ENCODE peak calls at places on chromosomes 7 and 10, in nine cellular contexts. One of them, this sample, is unnamed.

GRCh38 chr10:47020491-47020890 is 109.3 kb downstream of the PTPN20 start:
- DNase-seq in psoas muscle: no peak
- DNase-seq in left ventricle myocardium superior: no peak
- DNase-seq in stimulated activated CD4-positive, alpha-beta T cell treated with anti-CD3 and anti-CD28 coated beads, Interleukin-2, amount 100 ng/mL, for 24 hours: no peak
- DNase-seq in CD8-positive, alpha-beta memory T cell: no peak
- DNase-seq in HL-60: no peak
- DNase-seq in Panc1: no peak
- DNase-seq in GM12865: no peak
- DNase-seq in NCI-H2107: no peak
- DNase-seq in this sample: no peak

GRCh38 chr10:101065479-101066145 is 3.8 kb downstream of the KAZALD1 start:
- DNase-seq in psoas muscle: no peak
- DNase-seq in left ventricle myocardium superior: no peak
- DNase-seq in stimulated activated CD4-positive, alpha-beta T cell treated with anti-CD3 and anti-CD28 coated beads, Interleukin-2, amount 100 ng/mL, for 24 hours: no peak
- DNase-seq in CD8-positive, alpha-beta memory T cell: no peak
- DNase-seq in HL-60: no peak
- DNase-seq in Panc1: no peak
- DNase-seq in GM12865: no peak
- DNase-seq in NCI-H2107: no peak
- DNase-seq in this sample: no peak

GRCh38 chr7:155701972-155702544 is 57.6 kb downstream of the RBM33 start:
- DNase-seq in psoas muscle: no peak
- DNase-seq in left ventricle myocardium superior: no peak
- DNase-seq in stimulated activated CD4-positive, alpha-beta T cell treated with anti-CD3 and anti-CD28 coated beads, Interleukin-2, amount 100 ng/mL, for 24 hours: no peak
- DNase-seq in CD8-positive, alpha-beta memory T cell: no peak
- DNase-seq in HL-60: no peak
- DNase-seq in Panc1: no peak
- DNase-seq in GM12865: no peak
- DNase-seq in NCI-H2107: no peak
- DNase-seq in this sample: no peak

GRCh38 chr7:44278451-44279161 is 46.8 kb downstream of the CAMK2B start:
- DNase-seq in psoas muscle: peak
- DNase-seq in left ventricle myocardium superior: peak
- DNase-seq in stimulated activated CD4-positive, alpha-beta T cell treated with anti-CD3 and anti-CD28 coated beads, Interleukin-2, amount 100 ng/mL, for 24 hours: no peak
- DNase-seq in CD8-positive, alpha-beta memory T cell: no peak
- DNase-seq in HL-60: no peak
- DNase-seq in Panc1: no peak
- DNase-seq in GM12865: no peak
- DNase-seq in NCI-H2107: no peak
- DNase-seq in this sample: no peak

GRCh38 chr7:78197447-78197846 is 398.9 kb downstream of the PHTF2 start:
- DNase-seq in psoas muscle: no peak
- DNase-seq in left ventricle myocardium superior: no peak
- DNase-seq in stimulated activated CD4-positive, alpha-beta T cell treated with anti-CD3 and anti-CD28 coated beads, Interleukin-2, amount 100 ng/mL, for 24 hours: no peak
- DNase-seq in CD8-positive, alpha-beta memory T cell: no peak
- DNase-seq in HL-60: no peak
- DNase-seq in Panc1: no peak
- DNase-seq in GM12865: no peak
- DNase-seq in NCI-H2107: no peak
- DNase-seq in this sample: no peak

GRCh38 chr10:49594594-49594993 is 15.5 kb upstream of the SLC18A3 start:
- DNase-seq in psoas muscle: no peak
- DNase-seq in left ventricle myocardium superior: no peak
- DNase-seq in stimulated activated CD4-positive, alpha-beta T cell treated with anti-CD3 and anti-CD28 coated beads, Interleukin-2, amount 100 ng/mL, for 24 hours: peak
- DNase-seq in CD8-positive, alpha-beta memory T cell: no peak
- DNase-seq in HL-60: peak
- DNase-seq in Panc1: peak
- DNase-seq in GM12865: peak
- DNase-seq in NCI-H2107: peak
- DNase-seq in this sample: peak

GRCh38 chr7:129990403-129991192 is 37.8 kb upstream of the UBE2H start:
- DNase-seq in psoas muscle: no peak
- DNase-seq in left ventricle myocardium superior: no peak
- DNase-seq in stimulated activated CD4-positive, alpha-beta T cell treated with anti-CD3 and anti-CD28 coated beads, Interleukin-2, amount 100 ng/mL, for 24 hours: no peak
- DNase-seq in CD8-positive, alpha-beta memory T cell: no peak
- DNase-seq in HL-60: no peak
- DNase-seq in Panc1: no peak
- DNase-seq in GM12865: no peak
- DNase-seq in NCI-H2107: no peak
- DNase-seq in this sample: no peak

GRCh38 chr10:85635650-85636049 is 730.9 kb downstream of the GRID1 start:
- DNase-seq in psoas muscle: no peak
- DNase-seq in left ventricle myocardium superior: no peak
- DNase-seq in stimulated activated CD4-positive, alpha-beta T cell treated with anti-CD3 and anti-CD28 coated beads, Interleukin-2, amount 100 ng/mL, for 24 hours: no peak
- DNase-seq in CD8-positive, alpha-beta memory T cell: no peak
- DNase-seq in HL-60: no peak
- DNase-seq in Panc1: no peak
- DNase-seq in GM12865: no peak
- DNase-seq in NCI-H2107: no peak
- DNase-seq in this sample: no peak

GRCh38 chr10:126661841-126662520 is 8.5 kb downstream of the C10orf90 start:
- DNase-seq in psoas muscle: no peak
- DNase-seq in left ventricle myocardium superior: no peak
- DNase-seq in stimulated activated CD4-positive, alpha-beta T cell treated with anti-CD3 and anti-CD28 coated beads, Interleukin-2, amount 100 ng/mL, for 24 hours: no peak
- DNase-seq in CD8-positive, alpha-beta memory T cell: no peak
- DNase-seq in HL-60: no peak
- DNase-seq in Panc1: no peak
- DNase-seq in GM12865: no peak
- DNase-seq in NCI-H2107: no peak
- DNase-seq in this sample: no peak

GRCh38 chr7:45923290-45923689 is 2.2 kb upstream of the IGFBP3 start:
- DNase-seq in psoas muscle: peak
- DNase-seq in left ventricle myocardium superior: peak
- DNase-seq in stimulated activated CD4-positive, alpha-beta T cell treated with anti-CD3 and anti-CD28 coated beads, Interleukin-2, amount 100 ng/mL, for 24 hours: peak
- DNase-seq in CD8-positive, alpha-beta memory T cell: peak
- DNase-seq in HL-60: no peak
- DNase-seq in Panc1: no peak
- DNase-seq in GM12865: peak
- DNase-seq in NCI-H2107: no peak
- DNase-seq in this sample: no peak

GRCh38 chr7:98372993-98373392 is 27.9 kb downstream of the BAIAP2L1 start:
- DNase-seq in psoas muscle: no peak
- DNase-seq in left ventricle myocardium superior: no peak
- DNase-seq in stimulated activated CD4-positive, alpha-beta T cell treated with anti-CD3 and anti-CD28 coated beads, Interleukin-2, amount 100 ng/mL, for 24 hours: no peak
- DNase-seq in CD8-positive, alpha-beta memory T cell: no peak
- DNase-seq in HL-60: no peak
- DNase-seq in Panc1: no peak
- DNase-seq in GM12865: no peak
- DNase-seq in NCI-H2107: no peak
- DNase-seq in this sample: no peak

GRCh38 chr10:116748041-116748440 is 5.7 kb upstream of the HSPA12A start:
- DNase-seq in psoas muscle: no peak
- DNase-seq in left ventricle myocardium superior: no peak
- DNase-seq in stimulated activated CD4-positive, alpha-beta T cell treated with anti-CD3 and anti-CD28 coated beads, Interleukin-2, amount 100 ng/mL, for 24 hours: no peak
- DNase-seq in CD8-positive, alpha-beta memory T cell: no peak
- DNase-seq in HL-60: no peak
- DNase-seq in Panc1: no peak
- DNase-seq in GM12865: no peak
- DNase-seq in NCI-H2107: no peak
- DNase-seq in this sample: no peak

GRCh38 chr7:143892527-143893300 is 9.3 kb downstream of the TCAF1 start:
- DNase-seq in psoas muscle: no peak
- DNase-seq in left ventricle myocardium superior: no peak
- DNase-seq in stimulated activated CD4-positive, alpha-beta T cell treated with anti-CD3 and anti-CD28 coated beads, Interleukin-2, amount 100 ng/mL, for 24 hours: no peak
- DNase-seq in CD8-positive, alpha-beta memory T cell: no peak
- DNase-seq in HL-60: no peak
- DNase-seq in Panc1: no peak
- DNase-seq in GM12865: peak
- DNase-seq in NCI-H2107: no peak
- DNase-seq in this sample: no peak

GRCh38 chr7:93365341-93365740 is 133.2 kb downstream of the VPS50 start:
- DNase-seq in psoas muscle: no peak
- DNase-seq in left ventricle myocardium superior: no peak
- DNase-seq in stimulated activated CD4-positive, alpha-beta T cell treated with anti-CD3 and anti-CD28 coated beads, Interleukin-2, amount 100 ng/mL, for 24 hours: no peak
- DNase-seq in CD8-positive, alpha-beta memory T cell: no peak
- DNase-seq in HL-60: no peak
- DNase-seq in Panc1: no peak
- DNase-seq in GM12865: no peak
- DNase-seq in NCI-H2107: no peak
- DNase-seq in this sample: no peak

GRCh38 chr7:94410471-94411466 is 16.1 kb downstream of the COL1A2 start:
- DNase-seq in psoas muscle: no peak
- DNase-seq in left ventricle myocardium superior: no peak
- DNase-seq in stimulated activated CD4-positive, alpha-beta T cell treated with anti-CD3 and anti-CD28 coated beads, Interleukin-2, amount 100 ng/mL, for 24 hours: no peak
- DNase-seq in CD8-positive, alpha-beta memory T cell: no peak
- DNase-seq in HL-60: no peak
- DNase-seq in Panc1: no peak
- DNase-seq in GM12865: no peak
- DNase-seq in NCI-H2107: no peak
- DNase-seq in this sample: no peak

GRCh38 chr10:79628988-79629954 is 18.5 kb downstream of the SFTPA1 start:
- DNase-seq in psoas muscle: no peak
- DNase-seq in left ventricle myocardium superior: no peak
- DNase-seq in stimulated activated CD4-positive, alpha-beta T cell treated with anti-CD3 and anti-CD28 coated beads, Interleukin-2, amount 100 ng/mL, for 24 hours: no peak
- DNase-seq in CD8-positive, alpha-beta memory T cell: no peak
- DNase-seq in HL-60: no peak
- DNase-seq in Panc1: no peak
- DNase-seq in GM12865: no peak
- DNase-seq in NCI-H2107: no peak
- DNase-seq in this sample: no peak

GRCh38 chr10:76356557-76356956 is 925.1 kb downstream of the LRMDA start:
- DNase-seq in psoas muscle: no peak
- DNase-seq in left ventricle myocardium superior: no peak
- DNase-seq in stimulated activated CD4-positive, alpha-beta T cell treated with anti-CD3 and anti-CD28 coated beads, Interleukin-2, amount 100 ng/mL, for 24 hours: no peak
- DNase-seq in CD8-positive, alpha-beta memory T cell: no peak
- DNase-seq in HL-60: no peak
- DNase-seq in Panc1: no peak
- DNase-seq in GM12865: no peak
- DNase-seq in NCI-H2107: no peak
- DNase-seq in this sample: no peak

GRCh38 chr7:90210925-90211324 is 615 bp upstream of the STEAP2 start:
- DNase-seq in psoas muscle: no peak
- DNase-seq in left ventricle myocardium superior: peak
- DNase-seq in stimulated activated CD4-positive, alpha-beta T cell treated with anti-CD3 and anti-CD28 coated beads, Interleukin-2, amount 100 ng/mL, for 24 hours: no peak
- DNase-seq in CD8-positive, alpha-beta memory T cell: no peak
- DNase-seq in HL-60: no peak
- DNase-seq in Panc1: no peak
- DNase-seq in GM12865: no peak
- DNase-seq in NCI-H2107: no peak
- DNase-seq in this sample: no peak

GRCh38 chr10:90398551-90398950 is 459.3 kb downstream of the HTR7 start:
- DNase-seq in psoas muscle: no peak
- DNase-seq in left ventricle myocardium superior: no peak
- DNase-seq in stimulated activated CD4-positive, alpha-beta T cell treated with anti-CD3 and anti-CD28 coated beads, Interleukin-2, amount 100 ng/mL, for 24 hours: no peak
- DNase-seq in CD8-positive, alpha-beta memory T cell: no peak
- DNase-seq in HL-60: no peak
- DNase-seq in Panc1: no peak
- DNase-seq in GM12865: no peak
- DNase-seq in NCI-H2107: no peak
- DNase-seq in this sample: peak

GRCh38 chr10:79638318-79638717 is 27.6 kb downstream of the SFTPA1 start:
- DNase-seq in psoas muscle: no peak
- DNase-seq in left ventricle myocardium superior: no peak
- DNase-seq in stimulated activated CD4-positive, alpha-beta T cell treated with anti-CD3 and anti-CD28 coated beads, Interleukin-2, amount 100 ng/mL, for 24 hours: no peak
- DNase-seq in CD8-positive, alpha-beta memory T cell: no peak
- DNase-seq in HL-60: no peak
- DNase-seq in Panc1: no peak
- DNase-seq in GM12865: no peak
- DNase-seq in NCI-H2107: no peak
- DNase-seq in this sample: no peak

GRCh38 chr10:6207658-6208057 is 4.9 kb downstream of the PFKFB3 start:
- DNase-seq in psoas muscle: no peak
- DNase-seq in left ventricle myocardium superior: no peak
- DNase-seq in stimulated activated CD4-positive, alpha-beta T cell treated with anti-CD3 and anti-CD28 coated beads, Interleukin-2, amount 100 ng/mL, for 24 hours: no peak
- DNase-seq in CD8-positive, alpha-beta memory T cell: no peak
- DNase-seq in HL-60: no peak
- DNase-seq in Panc1: no peak
- DNase-seq in GM12865: no peak
- DNase-seq in NCI-H2107: no peak
- DNase-seq in this sample: no peak

GRCh38 chr7:56051053-56051338 is 248 bp downstream of the PSPH start:
- DNase-seq in psoas muscle: no peak
- DNase-seq in left ventricle myocardium superior: no peak
- DNase-seq in stimulated activated CD4-positive, alpha-beta T cell treated with anti-CD3 and anti-CD28 coated beads, Interleukin-2, amount 100 ng/mL, for 24 hours: no peak
- DNase-seq in CD8-positive, alpha-beta memory T cell: no peak
- DNase-seq in HL-60: no peak
- DNase-seq in Panc1: no peak
- DNase-seq in GM12865: no peak
- DNase-seq in NCI-H2107: no peak
- DNase-seq in this sample: no peak

GRCh38 chr7:154680894-154681659 is 321.8 kb downstream of the PAXIP1 start:
- DNase-seq in psoas muscle: no peak
- DNase-seq in left ventricle myocardium superior: no peak
- DNase-seq in stimulated activated CD4-positive, alpha-beta T cell treated with anti-CD3 and anti-CD28 coated beads, Interleukin-2, amount 100 ng/mL, for 24 hours: no peak
- DNase-seq in CD8-positive, alpha-beta memory T cell: no peak
- DNase-seq in HL-60: no peak
- DNase-seq in Panc1: no peak
- DNase-seq in GM12865: no peak
- DNase-seq in NCI-H2107: no peak
- DNase-seq in this sample: no peak

GRCh38 chr10:72084094-72084459 is 4.3 kb downstream of the SPOCK2 start:
- DNase-seq in psoas muscle: peak
- DNase-seq in left ventricle myocardium superior: no peak
- DNase-seq in stimulated activated CD4-positive, alpha-beta T cell treated with anti-CD3 and anti-CD28 coated beads, Interleukin-2, amount 100 ng/mL, for 24 hours: peak
- DNase-seq in CD8-positive, alpha-beta memory T cell: peak
- DNase-seq in HL-60: no peak
- DNase-seq in Panc1: no peak
- DNase-seq in GM12865: no peak
- DNase-seq in NCI-H2107: no peak
- DNase-seq in this sample: no peak

GRCh38 chr10:128318868-128319267 is 192.6 kb upstream of the MKI67 start:
- DNase-seq in psoas muscle: no peak
- DNase-seq in left ventricle myocardium superior: no peak
- DNase-seq in stimulated activated CD4-positive, alpha-beta T cell treated with anti-CD3 and anti-CD28 coated beads, Interleukin-2, amount 100 ng/mL, for 24 hours: no peak
- DNase-seq in CD8-positive, alpha-beta memory T cell: no peak
- DNase-seq in HL-60: no peak
- DNase-seq in Panc1: no peak
- DNase-seq in GM12865: no peak
- DNase-seq in NCI-H2107: no peak
- DNase-seq in this sample: peak

GRCh38 chr10:23886355-23886754 is 322.6 kb upstream of the KIAA1217 start:
- DNase-seq in psoas muscle: no peak
- DNase-seq in left ventricle myocardium superior: no peak
- DNase-seq in stimulated activated CD4-positive, alpha-beta T cell treated with anti-CD3 and anti-CD28 coated beads, Interleukin-2, amount 100 ng/mL, for 24 hours: no peak
- DNase-seq in CD8-positive, alpha-beta memory T cell: no peak
- DNase-seq in HL-60: no peak
- DNase-seq in Panc1: no peak
- DNase-seq in GM12865: peak
- DNase-seq in NCI-H2107: no peak
- DNase-seq in this sample: no peak

GRCh38 chr7:2209146-2209960 is 23.4 kb downstream of the MAD1L1 start:
- DNase-seq in psoas muscle: peak
- DNase-seq in left ventricle myocardium superior: peak
- DNase-seq in stimulated activated CD4-positive, alpha-beta T cell treated with anti-CD3 and anti-CD28 coated beads, Interleukin-2, amount 100 ng/mL, for 24 hours: peak
- DNase-seq in CD8-positive, alpha-beta memory T cell: peak
- DNase-seq in HL-60: no peak
- DNase-seq in Panc1: peak
- DNase-seq in GM12865: peak
- DNase-seq in NCI-H2107: peak
- DNase-seq in this sample: peak

GRCh38 chr7:135710417-135711138 is 17.4 kb downstream of the SLC13A4 start:
- DNase-seq in psoas muscle: no peak
- DNase-seq in left ventricle myocardium superior: no peak
- DNase-seq in stimulated activated CD4-positive, alpha-beta T cell treated with anti-CD3 and anti-CD28 coated beads, Interleukin-2, amount 100 ng/mL, for 24 hours: peak
- DNase-seq in CD8-positive, alpha-beta memory T cell: no peak
- DNase-seq in HL-60: no peak
- DNase-seq in Panc1: no peak
- DNase-seq in GM12865: peak
- DNase-seq in NCI-H2107: no peak
- DNase-seq in this sample: no peak

GRCh38 chr10:63206997-63207952 is 74.1 kb downstream of the NRBF2 start:
- DNase-seq in psoas muscle: no peak
- DNase-seq in left ventricle myocardium superior: no peak
- DNase-seq in stimulated activated CD4-positive, alpha-beta T cell treated with anti-CD3 and anti-CD28 coated beads, Interleukin-2, amount 100 ng/mL, for 24 hours: no peak
- DNase-seq in CD8-positive, alpha-beta memory T cell: no peak
- DNase-seq in HL-60: no peak
- DNase-seq in Panc1: no peak
- DNase-seq in GM12865: peak
- DNase-seq in NCI-H2107: no peak
- DNase-seq in this sample: no peak

GRCh38 chr7:74575083-74575803 is 82.3 kb upstream of the GTF2I start:
- DNase-seq in psoas muscle: no peak
- DNase-seq in left ventricle myocardium superior: no peak
- DNase-seq in stimulated activated CD4-positive, alpha-beta T cell treated with anti-CD3 and anti-CD28 coated beads, Interleukin-2, amount 100 ng/mL, for 24 hours: no peak
- DNase-seq in CD8-positive, alpha-beta memory T cell: no peak
- DNase-seq in HL-60: no peak
- DNase-seq in Panc1: no peak
- DNase-seq in GM12865: no peak
- DNase-seq in NCI-H2107: no peak
- DNase-seq in this sample: no peak

GRCh38 chr10:65377687-65378086 is 1548.1 kb upstream of the LRRTM3 start:
- DNase-seq in psoas muscle: no peak
- DNase-seq in left ventricle myocardium superior: no peak
- DNase-seq in stimulated activated CD4-positive, alpha-beta T cell treated with anti-CD3 and anti-CD28 coated beads, Interleukin-2, amount 100 ng/mL, for 24 hours: no peak
- DNase-seq in CD8-positive, alpha-beta memory T cell: no peak
- DNase-seq in HL-60: no peak
- DNase-seq in Panc1: no peak
- DNase-seq in GM12865: no peak
- DNase-seq in NCI-H2107: no peak
- DNase-seq in this sample: no peak

This sample was measured in DMS79.